ENCODE peak calls at places on chromosomes 13 and 19, in five cellular contexts. E is H9, P is IMR-90, O is trophoblast cell, Z is H1. T is an unnamed sample.

GRCh38 chr19:14416743-14417214 is 2.4 kb downstream of the DDX39A start:
- DNase-seq in E (no peak), P (no peak), O (no peak), Z (no peak), T (no peak)

GRCh38 chr13:91955546-91956355 is 557.3 kb downstream of the GPC5 start:
- DNase-seq in E (peak; percentile 37), P (no peak), O (no peak), Z (no peak), T (peak; percentile 9)

GRCh38 chr13:40776232-40776631 is 5.2 kb upstream of the MRPS31 start:
- DNase-seq in E (no peak), P (no peak), O (no peak), Z (no peak), T (no peak)

GRCh38 chr19:38729653-38730469 is 14.4 kb downstream of the CAPN12 start:
- DNase-seq in E (peak; percentile 89), P (peak; percentile 44), O (peak; percentile 55), Z (peak; percentile 54), T (peak; percentile 46)

GRCh38 chr13:26540319-26540718 is 17.2 kb upstream of the WASF3 start:
- DNase-seq in E (no peak), P (no peak), O (no peak), Z (no peak), T (no peak)

GRCh38 chr13:32142956-32143375 is 111.4 kb downstream of the FRY start:
- DNase-seq in E (peak; percentile 60), P (peak; percentile 52), O (peak; percentile 32), Z (peak; percentile 34), T (no peak)

GRCh38 chr13:99256709-99257108 is 1.5 kb downstream of the GPR18 start:
- DNase-seq in E (no peak), P (peak; percentile 58), O (no peak), Z (no peak), T (no peak)

GRCh38 chr19:45172611-45173208 is 5.3 kb downstream of the TRAPPC6A start:
- DNase-seq in E (no peak), P (no peak), O (no peak), Z (no peak), T (no peak)

GRCh38 chr19:36837525-36837901 is 674 bp downstream of the ZNF790 start:
- DNase-seq in E (no peak), P (no peak), O (no peak), Z (no peak), T (no peak)

GRCh38 chr19:1159864-1160595 is 14.0 kb downstream of the SBNO2 start:
- DNase-seq in E (no peak), P (no peak), O (no peak), Z (no peak), T (no peak)

GRCh38 chr19:3471954-3472655 is 8.2 kb downstream of the SMIM24 start:
- DNase-seq in E (no peak), P (no peak), O (no peak), Z (no peak), T (no peak)

GRCh38 chr19:19169236-19170052 is 619 bp downstream of the MEF2B start:
- DNase-seq in E (no peak), P (no peak), O (no peak), Z (no peak), T (no peak)

GRCh38 chr19:19171821-19172532 is 1.9 kb upstream of the MEF2B start:
- DNase-seq in E (no peak), P (peak; percentile 78), O (no peak), Z (no peak), T (no peak)

GRCh38 chr19:19171110-19171672 is 1.1 kb upstream of the MEF2B start:
- DNase-seq in E (no peak), P (no peak), O (no peak), Z (no peak), T (no peak)

GRCh38 chr19:19167612-19168011 is 2.5 kb downstream of the MEF2B start:
- DNase-seq in E (no peak), P (no peak), O (no peak), Z (no peak), T (no peak)

GRCh38 chr19:19170053-19170945 is at the start of gene MEF2B:
- DNase-seq in E (peak; percentile 94), P (peak; percentile 30), O (peak; percentile 61), Z (peak; percentile 59), T (peak; percentile 74)
- H2AFZ ChIP-seq in E (no peak within 1 kb of the TSS), P (peak within 1 kb of the TSS; percentile 64), O (no peak within 1 kb of the TSS), Z (no peak within 1 kb of the TSS), T (no peak within 1 kb of the TSS)

DNA sequence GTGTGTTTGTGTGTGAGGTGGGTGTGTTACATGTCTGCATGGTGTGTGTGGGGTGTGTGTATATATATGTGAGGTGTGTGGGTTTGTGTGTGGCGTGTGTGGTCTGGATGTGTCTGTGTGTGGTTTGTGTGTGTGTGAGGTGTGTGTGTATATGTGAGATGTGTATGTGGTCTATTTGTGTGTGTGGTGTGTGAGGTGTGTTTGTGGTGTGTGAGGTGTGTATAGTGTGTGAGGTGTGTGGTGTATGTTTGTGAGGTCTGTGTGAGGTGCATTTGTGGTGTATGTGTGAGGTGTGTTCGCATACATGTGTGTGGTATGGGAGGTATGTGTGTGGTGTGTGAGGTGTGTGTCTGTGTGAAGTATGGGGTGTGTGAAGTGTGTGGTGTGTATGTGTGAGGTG is 12.5 kb upstream of the TNFRSF19 start:
- DNase-seq in E (no peak), P (no peak), O (no peak), Z (no peak), T (no peak)
- H4K8ac ChIP-seq in E (no peak overlapping the region), P (peak overlapping the region; percentile 97), O (no peak overlapping the region), Z (no peak overlapping the region), T (no peak overlapping the region)

DNA sequence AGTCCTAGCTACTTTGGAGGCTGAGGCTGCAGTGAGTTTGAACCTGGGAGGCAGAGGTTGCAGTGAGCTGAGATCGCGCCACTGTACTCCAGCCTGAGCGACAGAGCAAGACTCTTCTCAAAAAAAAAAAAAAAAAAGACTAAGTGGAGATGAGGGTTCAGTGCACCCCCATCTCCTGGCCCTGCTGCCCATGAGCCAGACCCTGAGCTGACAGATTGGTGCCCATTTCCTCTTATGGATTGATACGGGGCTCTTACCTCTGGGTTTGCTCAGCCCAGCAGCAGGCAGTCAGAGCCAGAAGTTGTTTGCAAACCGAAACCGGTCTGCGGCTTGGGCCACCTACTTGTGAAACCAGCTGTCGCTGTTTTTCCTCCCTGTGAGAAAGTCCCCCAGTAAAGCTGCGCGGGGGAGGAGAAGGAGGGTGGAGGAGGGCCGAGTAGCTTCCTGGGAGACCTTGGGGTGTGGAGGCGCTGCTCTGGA is 36.9 kb downstream of the ARRDC2 start:
- DNase-seq in E (peak; percentile 56), P (peak; percentile 76), O (peak; percentile 32), Z (no peak), T (no peak)
- H2AFZ ChIP-seq in E (no peak overlapping the region), P (peak overlapping the region; percentile 86), O (no peak overlapping the region), Z (peak overlapping the region; percentile 8), T (peak overlapping the region; percentile 74)

GRCh38 chr19:55081773-55082022 is 6.0 kb downstream of the EPS8L1 start:
- DNase-seq in E (no peak), P (no peak), O (no peak), Z (no peak), T (no peak)

GRCh38 chr19:55080121-55080914 is 4.6 kb downstream of the EPS8L1 start:
- DNase-seq in E (peak; percentile 92), P (peak; percentile 55), O (peak; percentile 54), Z (no peak), T (no peak)

GRCh38 chr19:55078996-55079395 is 3.3 kb downstream of the EPS8L1 start:
- DNase-seq in E (no peak), P (no peak), O (no peak), Z (no peak), T (no peak)

GRCh38 chr19:55080915-55081772 is 5.5 kb downstream of the EPS8L1 start:
- DNase-seq in E (peak; percentile 99), P (peak; percentile 44), O (peak; percentile 84), Z (peak; percentile 92), T (no peak)

GRCh38 chr19:55079400-55080038 is 3.9 kb downstream of the EPS8L1 start:
- DNase-seq in E (no peak), P (no peak), O (no peak), Z (no peak), T (no peak)
- H4K8ac ChIP-seq in E (no peak overlapping the region), P (no peak overlapping the region), O (no peak overlapping the region), Z (no peak overlapping the region), T (no peak overlapping the region)

DNA sequence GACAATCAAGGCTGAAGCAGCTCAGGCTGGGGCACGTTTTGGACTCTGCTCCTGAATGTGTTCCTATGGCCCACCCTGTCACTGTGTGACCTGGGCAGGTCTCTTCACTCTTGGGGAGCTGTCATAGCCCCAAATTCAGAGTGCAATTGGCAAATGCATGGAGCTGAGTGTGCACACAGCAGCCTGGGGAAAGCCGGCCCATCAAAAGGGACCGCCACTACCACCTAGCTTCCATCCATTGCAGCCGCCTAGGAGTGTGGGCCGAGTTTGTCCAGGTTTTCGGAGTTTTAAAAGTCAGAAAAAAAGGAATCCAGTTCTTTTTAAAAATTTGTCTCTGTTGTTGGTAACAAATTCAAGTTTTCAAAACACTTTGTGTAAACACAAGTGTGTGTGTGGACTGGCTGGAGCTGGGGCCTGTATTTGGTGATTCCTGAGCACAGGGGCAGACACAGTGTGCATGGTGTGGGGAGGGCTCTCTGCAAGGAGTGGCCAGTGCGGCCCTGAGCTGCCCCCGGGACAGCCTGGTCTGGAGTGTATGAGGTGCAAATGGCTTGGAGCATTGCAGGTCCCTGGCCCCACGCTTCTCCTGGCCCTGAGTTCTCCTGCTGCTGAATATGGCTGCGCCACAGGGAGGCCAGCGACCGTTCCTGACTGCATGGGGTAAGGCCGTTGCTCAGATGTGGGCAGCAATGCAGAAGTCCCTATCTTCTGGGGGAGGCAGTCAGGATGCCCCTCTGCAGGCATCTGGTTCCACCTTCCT is 13.2 kb upstream of the ZNF536 start:
- DNase-seq in E (no peak), P (no peak), O (no peak), Z (no peak), T (no peak)
- H2AFZ ChIP-seq in E (no peak overlapping the region), P (no peak overlapping the region), O (no peak overlapping the region), Z (no peak overlapping the region), T (no peak overlapping the region)